ENCODE peak calls at places on chromosomes 5 and 9, in eight cellular contexts. B is GM12891, L is breast epithelium, R is IMR-90, Z is prostate gland, O is H54, D is uterus, M is body of pancreas. V is an unnamed sample.
A peak's percentile ranks its signal among the peaks of the same experiment; 100 is the strongest.

GRCh38 chr5:167899490-167899889 is 392.0 kb upstream of the WWC1 start:
- DNase-seq in R (peak; percentile 17), B (no peak), L (no peak), M (no peak), O (peak; percentile 50), Z (no peak), D (no peak), V (no peak)

GRCh38 chr5:107893642-107894041 is 222.9 kb upstream of the EFNA5 start:
- DNase-seq in M (no peak), B (no peak), O (no peak), R (peak; percentile 32), Z (no peak), D (no peak), L (no peak), V (no peak)

GRCh38 chr5:141849371-141850182 is 28.6 kb downstream of the PCDH1 start:
- DNase-seq in B (peak; percentile 87), Z (peak; percentile 95), R (peak; percentile 51), M (peak; percentile 96), O (peak; percentile 70), L (peak; percentile 86), D (peak; percentile 86), V (peak; percentile 84)

GRCh38 chr9:108136646-108137045 is 647.1 kb upstream of the KLF4 start:
- DNase-seq in L (no peak), M (no peak), R (peak; percentile 19), Z (no peak), O (no peak), D (no peak), B (no peak), V (no peak)

GRCh38 chr9:107707915-107708441 is 218.4 kb upstream of the KLF4 start:
- DNase-seq in M (no peak), D (no peak), L (no peak), O (no peak), Z (no peak), R (peak; percentile 63), B (no peak), V (no peak)

GRCh38 chr5:930853-931252 is 38.2 kb downstream of the TRIP13 start:
- DNase-seq in O (no peak), B (no peak), Z (no peak), M (no peak), D (no peak), L (no peak), R (no peak), V (no peak)

GRCh38 chr5:108762660-108763059 is 15.0 kb downstream of the FER start:
- DNase-seq in Z (no peak), R (no peak), M (no peak), O (no peak), B (no peak), L (no peak), D (no peak), V (no peak)

GRCh38 chr5:123700624-123701023 is 188.6 kb downstream of the CSNK1G3 start:
- DNase-seq in R (peak; percentile 96), Z (peak; percentile 6), L (peak; percentile 67), B (no peak), D (peak; percentile 22), O (peak; percentile 32), M (no peak), V (no peak)

GRCh38 chr5:32388429-32389111 is 56.0 kb downstream of the ZFR start:
- DNase-seq in O (no peak), D (no peak), M (no peak), Z (no peak), B (no peak), R (peak; percentile 79), L (no peak), V (no peak)

GRCh38 chr9:2346277-2346913 is 275.2 kb upstream of the VLDLR start:
- DNase-seq in M (no peak), L (no peak), D (no peak), B (no peak), Z (no peak), R (no peak), O (no peak), V (no peak)

GRCh38 chr5:119379929-119380328 is 24.1 kb downstream of the TNFAIP8 start:
- DNase-seq in R (no peak), Z (no peak), D (no peak), O (no peak), B (no peak), M (no peak), L (no peak), V (no peak)

GRCh38 chr5:108747111-108748009 is at the start of gene FER:
- DNase-seq in O (peak; percentile 20), L (peak; percentile 27), R (peak; percentile 79), D (peak; percentile 56), B (no peak), M (peak; percentile 30), Z (peak; percentile 29), V (no peak)

GRCh38 chr9:131289301-131290038 is at the start of gene PLPP7:
- DNase-seq in B (peak; percentile 58), M (peak; percentile 31), R (peak; percentile 48), O (no peak), Z (no peak), L (no peak), D (peak; percentile 69), V (peak; percentile 80)

GRCh38 chr5:2207966-2208544 is 325.3 kb upstream of the IRX4 start:
- DNase-seq in B (no peak), L (peak; percentile 55), Z (peak; percentile 40), O (peak; percentile 25), M (no peak), R (no peak), D (no peak), V (no peak)

GRCh38 chr5:2215059-2215458 is 332.3 kb upstream of the IRX4 start:
- DNase-seq in D (no peak), O (no peak), Z (no peak), R (no peak), L (no peak), M (no peak), B (no peak), V (no peak)

GRCh38 chr5:2212481-2212880 is 329.8 kb upstream of the IRX4 start:
- DNase-seq in L (no peak), R (no peak), M (no peak), D (no peak), Z (no peak), O (no peak), B (no peak), V (no peak)

GRCh38 chr5:2217219-2217618 is 334.5 kb upstream of the IRX4 start:
- DNase-seq in R (no peak), M (no peak), O (no peak), Z (no peak), L (no peak), B (no peak), D (no peak), V (no peak)

DNA sequence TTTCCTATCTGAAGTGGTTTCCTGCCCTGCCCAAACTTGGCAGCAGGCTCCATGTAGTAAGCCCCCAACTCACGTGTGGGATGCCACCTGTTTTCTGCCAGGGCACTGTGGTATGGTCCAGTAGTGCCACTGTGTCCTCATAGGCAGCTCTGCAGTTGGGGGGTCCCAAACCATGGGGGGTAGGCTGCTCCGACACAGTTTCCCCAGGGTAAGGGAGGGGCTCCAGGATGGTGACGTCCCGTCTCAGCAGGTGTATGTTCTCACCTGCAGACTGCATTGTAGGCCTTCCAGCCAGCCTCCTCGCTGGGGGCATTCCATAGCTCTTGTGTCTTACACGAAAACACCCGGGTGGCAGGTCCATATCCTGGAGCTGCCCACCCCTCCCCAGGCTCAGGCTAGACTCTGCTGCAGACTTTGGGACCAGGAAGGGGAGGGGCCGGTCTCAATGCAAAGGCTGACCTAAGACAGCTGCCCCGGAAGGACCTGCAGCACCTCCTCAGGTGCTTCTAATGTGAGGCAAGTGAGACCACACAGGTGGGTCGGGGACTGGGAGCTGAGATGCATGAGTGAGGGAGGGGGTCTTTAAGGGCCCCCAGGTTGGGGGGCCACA is 330.5 kb upstream of the IRX4 start:
- DNase-seq in M (no peak), O (no peak), Z (no peak), D (no peak), L (no peak), R (no peak), B (no peak), V (no peak)
- TF ChIP-seq POLR2A in M (no peak), O (no peak), Z (no peak), D (no peak), L (no peak), R (no peak), B (no peak), V (no peak)

GRCh38 chr5:113294341-113295110 is 140.3 kb downstream of the TSSK1B start:
- DNase-seq in M (peak; percentile 75), B (peak; percentile 57), O (peak; percentile 80), Z (peak; percentile 86), L (peak; percentile 82), D (peak; percentile 94), R (peak; percentile 93), V (peak; percentile 46)
- TF ChIP-seq POLR2A in M (peak; percentile 76), B (no peak), O (peak; percentile 50), Z (peak; percentile 89), L (peak; percentile 41), D (peak; percentile 80), R (peak; percentile 93), V (no peak)

DNA sequence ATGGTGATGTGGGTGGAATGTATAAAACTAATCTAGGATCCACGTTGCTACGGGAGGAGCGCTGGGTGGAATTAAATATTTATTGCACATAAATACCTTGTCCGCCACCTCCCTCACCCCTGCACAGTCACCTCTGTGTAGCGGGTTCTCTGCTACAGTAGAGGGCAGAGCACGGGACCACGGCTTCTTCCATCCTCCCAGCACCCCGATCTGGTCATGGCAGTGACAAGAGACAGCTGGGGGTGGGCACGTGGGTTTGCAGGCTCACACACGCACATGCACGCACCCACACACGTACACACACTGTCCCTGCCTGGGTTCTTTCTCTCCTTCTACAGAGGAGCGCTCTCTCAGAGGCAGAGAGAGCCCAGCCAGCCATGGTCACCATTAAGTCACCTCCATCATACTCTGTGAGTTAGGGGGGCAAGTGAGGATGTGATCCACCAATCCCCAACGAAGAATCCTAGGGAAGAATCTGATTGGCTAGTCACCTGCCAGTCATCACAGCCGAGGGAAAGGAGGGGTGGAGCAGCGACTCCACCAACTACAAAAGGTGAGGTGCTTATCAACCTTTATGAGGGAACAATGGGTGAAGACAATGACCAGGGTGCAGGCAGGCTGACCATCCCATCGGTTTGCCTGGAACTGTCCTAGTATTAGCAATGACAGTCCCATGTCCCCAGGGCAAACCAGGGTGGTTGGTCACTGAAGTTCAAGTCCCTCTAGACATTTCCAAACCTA is 18.5 kb upstream of the FCN1 start:
- DNase-seq in O (no peak), L (no peak), D (no peak), M (no peak), R (no peak), Z (no peak), B (peak; percentile 68), V (no peak)
- TF ChIP-seq POLR2A in O (no peak), L (no peak), D (no peak), M (no peak), R (no peak), Z (no peak), B (no peak), V (no peak)

GRCh38 chr5:76986828-76987526 is 34.1 kb downstream of the CRHBP start:
- DNase-seq in B (no peak), L (no peak), D (no peak), R (no peak), O (no peak), Z (no peak), M (no peak), V (peak; percentile 4)
- TF ChIP-seq POLR2A in B (no peak), L (no peak), D (no peak), R (no peak), O (no peak), Z (no peak), M (no peak), V (no peak)

GRCh38 chr9:37575921-37576721 is at the start of gene FBXO10:
- DNase-seq in B (peak; percentile 43), L (peak; percentile 39), R (peak; percentile 77), O (no peak), Z (peak; percentile 49), D (peak; percentile 52), M (peak; percentile 72), V (peak; percentile 68)
- TF ChIP-seq POLR2A in B (no peak), L (no peak), R (peak; percentile 87), O (peak; percentile 11), Z (peak; percentile 27), D (peak; percentile 53), M (peak; percentile 54), V (peak; percentile 33)

GRCh38 chr5:96662725-96663513 is 743 bp downstream of the CAST start:
- DNase-seq in Z (peak; percentile 95), L (peak; percentile 91), R (peak; percentile 79), B (peak; percentile 82), M (peak; percentile 94), O (peak; percentile 85), D (peak; percentile 92), V (peak; percentile 85)
- TF ChIP-seq POLR2A in Z (peak; percentile 87), L (peak; percentile 65), R (peak; percentile 58), B (no peak), M (peak; percentile 78), O (peak; percentile 50), D (peak; percentile 82), V (peak; percentile 59)